ENCODE peak calls at places on chromosomes 11 and 22, in four cellular contexts. V is upper lobe of right lung, H is left ventricle myocardium inferior, S is fibroblast of lung. Q is an unnamed sample. For H3K4me1, the result is how much of the 10 kb centered on the place peaks cover.

GRCh38 chr22:21816787-21817496 is 50.5 kb downstream of the MAPK1 start:
- DNase-seq in V (no peak), H (no peak), S (peak), Q (no peak)

GRCh38 chr11:8338138-8338537 is 74.5 kb upstream of the LMO1 start:
- DNase-seq in V (peak), H (peak), S (no peak), Q (peak)

GRCh38 chr11:109697140-109697843 is 275.3 kb downstream of the C11orf87 start:
- DNase-seq in V (peak), H (no peak), S (peak), Q (peak)

GRCh38 chr22:29309332-29310064 is 3.0 kb downstream of the GAS2L1 start:
- DNase-seq in V (no peak), H (peak), S (no peak), Q (peak)

GRCh38 chr22:48488611-48489456 is 1338.8 kb downstream of the BRD1 start:
- DNase-seq in V (peak), H (no peak), S (no peak), Q (no peak)

GRCh38 chr22:29458551-29458950 is 20.2 kb downstream of the RFPL1 start:
- DNase-seq in V (no peak), H (no peak), S (no peak), Q (no peak)

GRCh38 chr11:45021692-45022130 is 71.0 kb upstream of the TP53I11 start:
- DNase-seq in V (peak), H (peak), S (peak), Q (peak)

GRCh38 chr22:20229916-20230775 is 38.0 kb downstream of the RTN4R start:
- DNase-seq in V (no peak), H (no peak), S (peak), Q (peak)

GRCh38 chr11:121842186-121842585 is 273.8 kb downstream of the BLID start:
- DNase-seq in V (no peak), H (no peak), S (no peak), Q (no peak)

GRCh38 chr11:112292785-112293407 is 32.2 kb upstream of the PLET1 start:
- DNase-seq in V (no peak), H (no peak), S (peak), Q (no peak)

GRCh38 chr11:85965202-85965601 is 103.7 kb downstream of the PICALM start:
- DNase-seq in V (no peak), H (no peak), S (peak), Q (no peak)

GRCh38 chr22:41919357-41920224 is 4.7 kb upstream of the SHISA8 start:
- DNase-seq in V (peak), H (peak), S (peak), Q (peak)
- H3K4me3 ChIP-seq in V (peak), H (peak), S (peak), Q (peak)

GRCh38 chr11:128520886-128521696 is 66.3 kb downstream of the ETS1 start:
- DNase-seq in V (no peak), H (no peak), S (no peak), Q (no peak)

GRCh38 chr11:128520206-128520885 is 67.0 kb downstream of the ETS1 start:
- DNase-seq in V (no peak), H (no peak), S (no peak), Q (no peak)

GRCh38 chr11:128517457-128518230 is 69.7 kb downstream of the ETS1 start:
- DNase-seq in V (no peak), H (no peak), S (peak), Q (no peak)

GRCh38 chr11:128518493-128519207 is 68.7 kb downstream of the ETS1 start:
- DNase-seq in V (no peak), H (no peak), S (peak), Q (no peak)

DNA sequence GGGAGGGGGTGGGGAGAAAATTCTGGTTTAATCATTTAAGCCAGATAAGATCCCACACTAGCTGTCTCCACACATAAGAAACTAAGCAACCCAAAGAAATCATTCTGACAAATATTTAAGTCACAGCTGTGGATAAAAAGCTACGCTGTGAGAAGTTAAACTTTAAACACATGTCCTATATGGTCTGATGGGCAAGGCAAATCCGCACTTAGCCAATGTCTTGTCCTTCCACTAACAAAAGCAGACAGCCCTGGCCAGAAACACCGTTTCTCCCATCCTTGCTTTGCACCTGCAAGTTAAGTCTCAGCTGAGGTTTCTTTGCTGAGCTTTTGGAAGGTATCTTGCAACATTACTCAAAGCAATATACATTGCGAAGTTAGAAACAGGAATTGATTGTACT is 68.0 kb downstream of the ETS1 start:
- DNase-seq in V (no peak), H (no peak), S (no peak), Q (no peak)
- H3K4me1 ChIP-seq in V (under half), H (half or more), S (under half), Q (under half)

GRCh38 chr11:46916669-46917108 is 1.7 kb downstream of the LRP4 start:
- DNase-seq in V (no peak), H (peak), S (peak), Q (peak)
- H3K4me3 ChIP-seq in V (peak), H (peak), S (peak), Q (peak)

GRCh38 chr11:1868056-1868635 is 15.3 kb downstream of the LSP1 start:
- DNase-seq in V (peak), H (peak), S (no peak), Q (no peak)
- H3K4me1 ChIP-seq in V (under half), H (half or more), S (under half), Q (under half)

Q was measured in testis.